ENCODE peak calls at places on chromosomes 16 and 17, in four cellular contexts. F, P, U and J are unnamed samples.

GRCh38 chr17:31200287-31200686 is 96.8 kb downstream of the OMG start:
- DNase-seq in F (peak), P (no peak), U (no peak), J (no peak)

GRCh38 chr16:15770512-15770911 is 86.3 kb downstream of the MYH11 start:
- DNase-seq in F (peak), P (no peak), U (no peak), J (no peak)

GRCh38 chr17:79930077-79930785 is 91.0 kb upstream of the CBX4 start:
- DNase-seq in F (no peak), P (no peak), U (no peak), J (no peak)

GRCh38 chr17:56373981-56374380 is 219.5 kb upstream of the NOG start:
- DNase-seq in F (no peak), P (no peak), U (no peak), J (no peak)

GRCh38 chr17:77729587-77729986 is 228.9 kb upstream of the TNRC6C start:
- DNase-seq in F (no peak), P (no peak), U (no peak), J (no peak)

GRCh38 chr17:72294487-72294893 is 173.7 kb downstream of the SOX9 start:
- DNase-seq in F (no peak), P (no peak), U (no peak), J (no peak)

GRCh38 chr17:37659887-37660286 is 16.6 kb upstream of the DDX52 start:
- DNase-seq in F (no peak), P (no peak), U (no peak), J (no peak)

GRCh38 chr17:67528751-67529436 is 151.8 kb downstream of the PITPNC1 start:
- DNase-seq in F (peak), P (no peak), U (peak), J (no peak)

GRCh38 chr16:72937916-72938315 is 110.0 kb downstream of the ZFHX3 start:
- DNase-seq in F (no peak), P (no peak), U (no peak), J (no peak)

GRCh38 chr17:75289832-75290337 is 652 bp upstream of the SLC25A19 start:
- DNase-seq in F (peak), P (peak), U (no peak), J (no peak)

GRCh38 chr17:43766413-43767052 is 7.9 kb upstream of the SOST start:
- DNase-seq in F (peak), P (peak), U (peak), J (no peak)

GRCh38 chr16:20674684-20675487 is 22.6 kb downstream of the ACSM1 start:
- DNase-seq in F (no peak), P (no peak), U (no peak), J (no peak)

GRCh38 chr16:8720080-8720966 is 45.9 kb downstream of the ABAT start:
- DNase-seq in F (no peak), P (peak), U (no peak), J (no peak)

GRCh38 chr17:72726936-72727335 is 365.6 kb downstream of the SLC39A11 start:
- DNase-seq in F (peak), P (peak), U (no peak), J (no peak)

GRCh38 chr17:21287703-21288449 is 3.4 kb downstream of the MAP2K3 start:
- DNase-seq in F (peak), P (peak), U (peak), J (peak)

GRCh38 chr17:82935944-82936767 is 96.3 kb upstream of the ZNF750 start:
- DNase-seq in F (no peak), P (no peak), U (no peak), J (no peak)

GRCh38 chr16:66596986-66597848 is 7.3 kb upstream of the CMTM3 start:
- DNase-seq in F (no peak), P (no peak), U (no peak), J (no peak)

GRCh38 chr16:35305476-35305875 is 1846.1 kb downstream of the TP53TG3F start:
- DNase-seq in F (no peak), P (no peak), U (no peak), J (peak)

GRCh38 chr17:19904412-19904811 is 36.7 kb upstream of the ULK2 start:
- DNase-seq in F (peak), P (no peak), U (no peak), J (no peak)

GRCh38 chr17:549197-550040 is 165.2 kb downstream of the VPS53 start:
- DNase-seq in F (peak), P (no peak), U (no peak), J (no peak)

GRCh38 chr17:80272366-80272765 is 11.7 kb downstream of the RNF213 start:
- DNase-seq in F (no peak), P (no peak), U (no peak), J (no peak)

GRCh38 chr16:87043273-87044030 is 273.7 kb downstream of the C16orf95 start:
- DNase-seq in F (peak), P (no peak), U (no peak), J (no peak)

GRCh38 chr16:24825696-24826095 is 20.1 kb upstream of the SLC5A11 start:
- DNase-seq in F (no peak), P (no peak), U (no peak), J (no peak)

GRCh38 chr16:85361441-85362118 is 249.3 kb upstream of the CIBAR2 start:
- DNase-seq in F (no peak), P (no peak), U (no peak), J (no peak)

GRCh38 chr17:77778636-77779524 is 179.6 kb upstream of the TNRC6C start:
- DNase-seq in F (no peak), P (no peak), U (no peak), J (no peak)

GRCh38 chr16:77310877-77311276 is 111.7 kb downstream of the SYCE1L start:
- DNase-seq in F (no peak), P (no peak), U (no peak), J (no peak)

GRCh38 chr16:77373726-77374125 is 61.1 kb downstream of the ADAMTS18 start:
- DNase-seq in F (no peak), P (no peak), U (no peak), J (no peak)

GRCh38 chr17:48596000-48596734 is 2.6 kb upstream of the HOXB5 start:
- DNase-seq in F (peak), P (no peak), U (no peak), J (no peak)

GRCh38 chr16:70430667-70431536 is 8.0 kb downstream of the ST3GAL2 start:
- DNase-seq in F (no peak), P (peak), U (no peak), J (no peak)

GRCh38 chr17:6306820-6307219 is 128.1 kb downstream of the AIPL1 start:
- DNase-seq in F (no peak), P (no peak), U (no peak), J (no peak)

GRCh38 chr17:82416771-82417170 is 1.4 kb upstream of the HEXD start:
- DNase-seq in F (no peak), P (peak), U (no peak), J (no peak)

GRCh38 chr16:9275386-9275785 is 183.9 kb downstream of the HAPSTR1 start:
- DNase-seq in F (no peak), P (no peak), U (no peak), J (no peak)

GRCh38 chr16:55562936-55563335 is 3.5 kb upstream of the CAPNS2 start:
- DNase-seq in F (no peak), P (no peak), U (no peak), J (no peak)

GRCh38 chr17:57874434-57875108 is 24.7 kb upstream of the MRPS23 start:
- DNase-seq in F (peak), P (no peak), U (no peak), J (no peak)

GRCh38 chr17:48704521-48704920 is 17.8 kb downstream of the PRAC1 start:
- DNase-seq in F (no peak), P (no peak), U (no peak), J (no peak)

GRCh38 chr16:71777329-71777728 is 31.3 kb downstream of the AP1G1 start:
- DNase-seq in F (no peak), P (no peak), U (no peak), J (no peak)

GRCh38 chr16:12651765-12652531 is 151.7 kb downstream of the CPPED1 start:
- DNase-seq in F (no peak), P (no peak), U (no peak), J (no peak)

GRCh38 chr16:85162478-85163277 is 50.4 kb upstream of the CIBAR2 start:
- DNase-seq in F (peak), P (no peak), U (no peak), J (no peak)

DNA sequence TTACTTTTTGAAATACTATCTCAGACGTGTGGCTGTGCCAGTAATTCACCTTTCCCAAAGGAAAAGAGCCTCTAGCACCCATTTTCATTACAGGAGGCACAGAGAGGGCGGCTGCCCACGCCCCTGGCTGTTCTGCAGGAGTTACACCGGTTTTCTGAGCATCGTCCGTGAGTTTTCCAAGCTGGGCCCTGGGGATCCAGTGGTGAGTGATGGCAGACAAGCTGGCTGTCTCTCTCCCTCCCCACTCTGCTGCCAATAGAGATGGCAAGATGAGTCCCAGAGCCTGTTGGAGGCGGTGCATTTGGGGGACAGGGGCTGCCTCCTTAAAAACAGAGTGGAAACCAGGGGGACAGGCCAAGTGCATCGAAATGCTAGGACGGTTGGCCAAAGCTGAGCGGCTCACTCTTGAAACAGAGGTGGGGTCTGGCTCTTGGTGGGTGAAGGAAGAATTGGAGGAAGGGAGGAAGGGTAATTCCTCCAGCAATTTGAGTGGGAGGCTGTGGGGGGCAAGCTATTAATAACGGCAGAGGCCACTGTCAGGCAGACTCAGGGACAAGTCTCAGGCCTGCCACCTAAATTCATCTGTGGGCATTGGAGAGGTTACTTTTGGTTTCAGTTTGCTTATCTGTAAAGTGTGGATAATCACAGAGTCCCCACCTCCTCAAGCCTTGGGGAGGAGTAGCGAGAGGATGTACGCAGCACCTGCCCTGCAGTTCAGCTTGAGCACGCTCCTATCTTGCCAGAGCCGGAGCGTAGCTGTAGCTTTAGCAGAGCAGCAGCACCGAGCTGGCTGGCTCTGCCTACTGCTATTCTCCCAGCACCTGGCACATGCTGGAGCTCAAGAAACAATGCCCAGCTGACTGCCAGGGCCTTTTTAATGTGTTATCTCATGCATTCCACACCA is 7.5 kb upstream of the NOS2 start:
- DNase-seq in F (no peak), P (peak), U (no peak), J (no peak)
- H2AFZ ChIP-seq in F (no peak), P (peak), U (no peak), J (no peak)

GRCh38 chr17:45424769-45425124 is 7.9 kb downstream of the ARHGAP27 start:
- DNase-seq in F (no peak), P (no peak), U (no peak), J (no peak)
- H3K27ac ChIP-seq in F (no peak), P (no peak), U (peak), J (no peak)

GRCh38 chr16:89685916-89686315 is 573 bp upstream of the CDK10 start:
- DNase-seq in F (no peak), P (no peak), U (no peak), J (no peak)
- H2AFZ ChIP-seq in F (no peak), P (no peak), U (no peak), J (no peak)

DNA sequence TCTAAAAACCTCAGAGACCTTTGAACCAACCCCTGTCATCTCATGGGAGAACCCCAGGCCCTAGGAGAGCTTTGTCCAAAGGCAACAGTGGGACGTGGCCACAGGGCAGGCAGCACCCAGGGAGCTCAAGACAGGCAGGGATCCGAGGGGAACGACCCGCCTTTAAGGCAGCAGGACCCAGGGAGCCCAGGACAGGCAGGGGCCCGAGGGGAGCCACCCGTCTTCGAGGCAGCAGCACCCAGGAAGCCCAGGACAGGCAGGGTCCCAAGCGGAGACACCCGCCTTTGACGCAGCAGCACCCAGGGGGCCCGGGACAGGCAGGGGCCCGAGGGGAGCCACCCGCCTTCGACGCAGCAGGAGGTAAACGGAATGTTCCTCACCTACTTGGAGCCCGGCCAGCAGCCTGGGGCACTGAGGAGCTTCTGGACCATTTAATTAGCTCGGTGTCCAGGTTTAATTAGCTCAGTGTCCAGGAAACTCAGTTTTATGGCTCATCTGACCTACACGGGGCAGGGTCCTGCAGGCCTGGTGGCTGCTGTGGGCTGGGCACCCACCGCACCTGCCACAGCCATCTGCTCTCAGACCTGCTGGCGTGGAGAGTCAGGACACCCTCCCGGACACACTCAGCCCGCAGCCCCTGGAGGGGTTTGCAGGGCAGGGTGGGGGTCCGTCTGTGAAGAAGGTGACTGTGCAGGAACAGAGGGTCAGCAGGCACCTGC is 24.4 kb downstream of the PIEZO1 start:
- DNase-seq in F (no peak), P (no peak), U (no peak), J (no peak)
- H3K27ac ChIP-seq in F (no peak), P (no peak), U (no peak), J (no peak)

DNA sequence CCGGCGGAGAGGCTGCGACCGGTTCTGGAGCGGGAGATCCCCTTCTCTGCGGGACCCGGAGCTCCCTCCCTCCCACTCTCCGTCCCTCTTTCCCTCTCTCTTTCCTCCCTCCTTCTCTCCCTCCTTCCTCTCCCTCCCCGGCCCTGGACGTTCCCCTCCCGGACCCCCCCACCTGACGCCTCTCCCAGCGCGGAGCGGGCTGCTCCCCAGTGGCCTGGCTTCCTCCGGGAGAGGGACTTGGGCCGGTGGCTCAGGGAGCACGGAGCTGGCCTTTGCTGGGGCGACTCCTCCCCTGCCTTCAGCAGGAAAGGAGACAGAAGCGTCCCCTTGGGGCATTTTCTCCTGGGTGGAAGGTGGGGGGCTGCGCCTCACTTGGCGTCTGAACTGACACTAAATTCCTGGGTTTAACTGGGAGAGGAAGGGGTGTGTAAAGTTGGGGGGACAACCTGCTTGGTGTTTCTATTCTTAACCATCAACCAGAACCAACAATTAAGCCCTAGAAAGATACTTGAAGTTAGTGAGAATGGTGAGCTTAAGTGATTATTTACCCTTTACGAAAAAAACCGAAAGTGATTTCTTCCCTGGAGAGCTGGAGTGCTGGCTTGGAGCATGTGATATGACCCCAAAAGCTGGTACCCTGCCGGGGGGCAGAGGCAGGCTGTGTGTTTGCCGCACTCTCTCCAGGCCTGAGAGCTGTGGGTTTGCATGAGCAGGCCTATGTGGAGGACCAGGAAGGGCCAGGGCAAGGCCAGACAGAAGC is 775 bp downstream of the SPIRE2 start:
- DNase-seq in F (no peak), P (no peak), U (no peak), J (no peak)
- H2AFZ ChIP-seq in F (no peak), P (no peak), U (no peak), J (no peak)

GRCh38 chr16:57629516-57630401 is 1.3 kb downstream of the ADGRG1 start:
- DNase-seq in F (no peak), P (no peak), U (no peak), J (no peak)

GRCh38 chr16:57632568-57632967 is 4.1 kb downstream of the ADGRG1 start:
- DNase-seq in F (no peak), P (no peak), U (no peak), J (no peak)

GRCh38 chr16:57630402-57630787 is 2.0 kb downstream of the ADGRG1 start:
- DNase-seq in F (no peak), P (no peak), U (no peak), J (no peak)

GRCh38 chr16:57633383-57634064 is 5.1 kb downstream of the ADGRG1 start:
- DNase-seq in F (no peak), P (no peak), U (no peak), J (no peak)

GRCh38 chr16:57630931-57631845 is 2.8 kb downstream of the ADGRG1 start:
- DNase-seq in F (no peak), P (no peak), U (no peak), J (no peak)
- H3K27ac ChIP-seq in F (no peak), P (no peak), U (no peak), J (no peak)

GRCh38 chr17:36183811-36184765 is 7.7 kb upstream of the TBC1D3B start:
- DNase-seq in F (peak), P (no peak), U (no peak), J (no peak)
- H2AFZ ChIP-seq in F (no peak), P (no peak), U (no peak), J (peak)